ENCODE peak calls at places on chromosome 13, in nine cellular contexts. E is left ventricle myocardium inferior, O is endothelial cell of umbilical vein, Z is RWPE2, T is thyroid gland, A is tibial nerve, B is PC-9, L is cardiac fibroblast, N is AG04450. Y is an unnamed sample.

GRCh38 chr13:59345316-59345715 is 818.4 kb downstream of the DIAPH3 start:
- DNase-seq in E (peak; percentile 80), Z (no peak), B (no peak), O (peak; percentile 55), L (peak; percentile 73), T (no peak), A (no peak), N (no peak), Y (no peak)

GRCh38 chr13:107296804-107297203 is 728.9 kb upstream of the ARGLU1 start:
- DNase-seq in O (no peak), Z (no peak), B (no peak), N (no peak), L (no peak), A (no peak), E (no peak), T (no peak), Y (no peak)

GRCh38 chr13:68176486-68176885 is 946.4 kb upstream of the PCDH9 start:
- DNase-seq in B (peak; percentile 2), T (no peak), Z (no peak), N (peak; percentile 34), A (no peak), E (no peak), L (peak; percentile 68), O (peak; percentile 85), Y (no peak)

GRCh38 chr13:79806821-79807220 is 325.9 kb downstream of the NDFIP2 start:
- DNase-seq in E (no peak), T (no peak), O (no peak), N (no peak), Z (no peak), L (no peak), A (no peak), B (no peak), Y (no peak)

GRCh38 chr13:20721058-20721453 is 17.6 kb downstream of the IL17D start:
- DNase-seq in A (no peak), O (no peak), T (no peak), N (no peak), Z (no peak), L (no peak), E (no peak), B (no peak), Y (no peak)

GRCh38 chr13:79895416-79895815 is 414.5 kb downstream of the NDFIP2 start:
- DNase-seq in N (no peak), A (no peak), L (no peak), B (no peak), T (no peak), E (no peak), Z (no peak), O (no peak), Y (no peak)

GRCh38 chr13:34044660-34045080 is 226.7 kb downstream of the RFC3 start:
- DNase-seq in E (no peak), L (peak; percentile 66), N (peak; percentile 18), B (no peak), O (peak; percentile 64), T (no peak), Z (no peak), A (no peak), Y (peak; percentile 65)

GRCh38 chr13:101706651-101707050 is 254.2 kb downstream of the ITGBL1 start:
- DNase-seq in L (peak; percentile 77), Z (peak; percentile 51), E (no peak), B (no peak), T (peak; percentile 5), O (peak; percentile 38), A (no peak), N (peak; percentile 84), Y (peak; percentile 60)

GRCh38 chr13:62653371-62653770 is 1237.7 kb upstream of the PCDH20 start:
- DNase-seq in O (no peak), T (no peak), N (no peak), E (no peak), A (no peak), L (no peak), Z (no peak), B (no peak), Y (no peak)

DNA sequence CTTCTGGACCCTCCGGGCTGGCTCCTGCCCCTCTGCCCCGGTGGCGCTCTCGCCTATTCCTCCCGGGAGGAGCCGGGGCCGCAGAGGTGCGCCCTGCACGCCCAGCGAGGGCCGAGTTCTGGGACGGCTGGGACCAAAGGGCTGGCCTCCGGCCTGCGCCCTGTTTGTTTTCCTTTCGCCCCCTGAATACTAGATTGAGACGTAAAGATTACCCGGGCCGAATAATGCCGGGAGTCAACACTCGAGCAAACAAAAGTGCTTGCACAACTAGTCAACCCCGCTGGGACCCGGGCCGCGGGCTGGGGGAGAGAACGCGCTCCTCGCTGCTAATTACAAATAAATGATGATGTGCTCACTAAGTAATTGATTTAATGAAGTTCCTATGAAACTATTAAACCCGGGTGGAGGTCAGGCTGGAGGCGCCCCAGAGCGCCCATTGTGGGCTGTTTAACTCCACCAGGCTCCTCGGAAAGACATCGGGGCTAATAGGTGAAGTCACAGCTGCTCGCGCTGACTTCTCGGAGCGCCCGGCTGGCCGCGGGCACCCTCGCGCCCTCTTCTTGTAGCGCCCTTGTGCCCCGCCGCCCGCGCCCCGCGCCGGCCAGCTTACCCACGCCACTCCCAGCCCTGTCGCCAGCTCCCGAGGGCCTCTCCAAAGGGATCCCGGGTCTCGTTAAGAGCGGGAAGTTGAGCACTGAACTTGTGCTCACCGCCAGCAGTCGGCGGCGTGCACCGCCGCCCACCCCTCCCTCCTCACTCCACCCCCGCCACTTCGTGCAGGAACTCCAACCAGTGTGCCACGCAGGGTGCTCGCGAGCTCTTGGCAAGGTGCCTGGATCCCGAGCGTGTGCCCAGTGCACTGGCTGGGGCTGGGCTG is 14.9 kb downstream of the ZIC5 start:
- DNase-seq in L (no peak), E (no peak), B (no peak), N (no peak), Z (no peak), A (no peak), O (no peak), T (no peak), Y (no peak)
- H3K4me3 ChIP-seq in L (no peak overlapping the region), E (peak overlapping the region; percentile 52), B (no peak overlapping the region), N (no peak overlapping the region), Z (no peak overlapping the region), A (no peak overlapping the region), O (no peak overlapping the region), T (no peak overlapping the region), Y (no peak overlapping the region)

DNA sequence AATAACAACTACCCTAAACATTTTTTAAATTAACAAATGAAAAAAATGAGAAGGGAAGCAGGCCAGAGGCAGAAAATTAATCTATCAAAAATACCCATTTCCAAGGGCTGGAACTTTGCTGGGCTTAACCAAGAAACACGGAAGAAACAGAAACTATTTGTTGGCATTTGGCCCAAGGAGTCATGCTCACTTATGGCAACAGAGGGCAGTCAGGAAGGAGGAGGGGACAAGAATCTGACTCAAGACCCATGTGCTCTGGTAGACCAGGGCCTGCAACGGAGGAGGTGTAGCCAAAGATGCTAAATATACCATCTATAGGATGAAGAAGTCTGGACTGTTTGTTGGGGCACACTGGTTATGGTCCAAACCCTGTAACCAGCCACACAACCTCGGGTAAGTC is 496.7 kb downstream of the COG6 start:
- DNase-seq in L (peak; percentile 92), E (no peak), O (peak; percentile 88), Z (no peak), B (no peak), T (no peak), A (no peak), N (peak; percentile 13), Y (no peak)
- TF ChIP-seq CTCF in L (peak; percentile 20), E (no peak), O (peak; percentile 13), Z (no peak), B (no peak), T (no peak), A (no peak), N (no peak), Y (no peak)

GRCh38 chr13:42986176-42986574 is 5.9 kb downstream of the EPSTI1 start:
- DNase-seq in N (no peak), E (no peak), T (no peak), B (no peak), Z (no peak), L (no peak), O (no peak), A (no peak), Y (no peak)

GRCh38 chr13:42991892-42992584 is at the start of gene EPSTI1:
- DNase-seq in O (peak; percentile 77), N (no peak), E (peak; percentile 61), T (peak; percentile 62), L (peak; percentile 74), Z (peak; percentile 45), A (peak; percentile 61), B (peak; percentile 24), Y (no peak)

GRCh38 chr13:42990991-42991891 is 800 bp downstream of the EPSTI1 start:
- DNase-seq in N (no peak), T (no peak), O (no peak), B (no peak), E (no peak), Z (no peak), L (no peak), A (no peak), Y (no peak)

GRCh38 chr13:42992585-42993122 is 613 bp upstream of the EPSTI1 start:
- DNase-seq in A (no peak), B (no peak), O (no peak), T (no peak), Z (no peak), E (no peak), L (no peak), N (no peak), Y (no peak)

DNA sequence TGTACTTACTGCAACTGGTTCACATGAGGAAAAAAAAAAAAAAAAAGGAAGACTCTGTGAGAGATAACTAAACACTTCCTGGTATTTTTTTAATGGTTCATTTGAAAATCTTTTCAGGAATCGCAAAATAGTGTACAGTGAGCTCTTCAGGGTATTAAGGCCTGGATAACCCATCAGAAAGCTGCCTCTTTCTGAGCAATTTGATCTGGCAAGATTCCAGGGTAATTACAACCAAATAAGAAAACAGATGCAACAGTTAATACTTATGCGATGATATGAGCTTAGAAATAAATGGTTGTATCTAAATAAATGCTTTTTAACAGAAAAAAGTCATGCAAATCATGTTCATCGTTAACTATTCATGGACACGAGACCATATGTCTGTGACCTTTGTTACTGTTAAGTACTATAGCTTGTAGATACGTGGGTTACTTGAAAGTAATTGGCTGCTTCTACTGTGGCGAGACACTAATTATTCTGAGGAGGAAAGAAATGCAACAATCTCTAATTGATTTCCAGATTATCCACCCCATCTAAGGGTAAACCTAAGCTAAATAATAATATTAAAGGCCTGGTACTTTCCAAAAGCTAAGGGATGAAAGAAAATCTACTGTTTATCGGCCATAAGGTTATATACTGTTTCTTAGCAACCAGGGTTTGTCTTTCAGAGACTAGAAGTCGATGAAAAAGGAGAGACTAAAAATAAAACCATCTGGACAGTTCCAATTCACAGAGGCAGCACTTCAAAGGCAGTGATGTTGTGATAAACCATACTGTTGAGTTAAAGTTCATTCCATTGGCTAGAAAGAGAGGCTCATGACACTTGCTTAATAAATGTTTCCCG is 1.7 kb downstream of the EPSTI1 start:
- DNase-seq in E (no peak), L (peak; percentile 41), B (no peak), Z (no peak), O (no peak), N (no peak), T (no peak), A (no peak), Y (no peak)
- H3K4me3 ChIP-seq in E (peak overlapping the region; percentile 76), L (peak overlapping the region; percentile 34), B (no peak overlapping the region), Z (no peak overlapping the region), O (no peak overlapping the region), N (no peak overlapping the region), T (no peak overlapping the region), A (no peak overlapping the region), Y (no peak overlapping the region)

DNA sequence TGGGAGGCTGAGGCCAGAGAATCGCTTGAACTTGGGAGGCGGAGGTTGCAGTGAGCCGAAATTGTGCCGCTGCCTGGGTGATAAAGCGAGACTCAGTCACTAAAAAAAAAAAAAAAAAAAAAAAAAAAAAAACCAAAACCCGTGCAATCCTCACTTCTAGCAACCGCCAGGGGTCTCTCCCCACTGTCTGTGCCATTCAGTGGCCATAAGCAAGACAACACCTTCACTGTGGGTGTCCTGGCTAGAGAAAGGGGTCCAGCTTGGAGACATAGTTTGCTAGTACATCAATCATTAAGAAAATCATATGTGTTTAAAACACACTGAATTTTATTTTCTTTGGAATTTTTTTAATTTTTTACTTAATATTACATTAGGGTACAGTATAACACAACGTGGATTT is 68.2 kb downstream of the RASL11A start:
- DNase-seq in L (peak; percentile 19), Z (no peak), B (no peak), E (no peak), T (no peak), A (no peak), O (no peak), N (no peak), Y (no peak)
- TF ChIP-seq CTCF in L (peak; percentile 13), Z (no peak), B (no peak), E (no peak), T (no peak), A (no peak), O (peak; percentile 8), N (peak; percentile 61), Y (peak; percentile 23)

Y was measured in BJ.